ENCODE peak calls at places on chromosomes 11 and 22, in six cellular contexts. One of them, this sample, is unnamed.

GRCh38 chr11:18036456-18036855 is 9.6 kb downstream of the TPH1 start:
- DNase-seq in heart right ventricle: no peak
- DNase-seq in Caco-2: no peak
- DNase-seq in coronary artery: no peak
- DNase-seq in IMR-90: no peak
- DNase-seq in vagina: no peak
- DNase-seq in this sample: no peak

GRCh38 chr22:49807780-49808708 is 19.6 kb downstream of the BRD1 start:
- DNase-seq in vagina: no peak
- DNase-seq in Caco-2: no peak
- DNase-seq in heart right ventricle: no peak
- DNase-seq in IMR-90: no peak
- DNase-seq in coronary artery: no peak
- DNase-seq in this sample: no peak

GRCh38 chr11:96342131-96342970 is 644 bp downstream of the MAML2 start:
- DNase-seq in coronary artery: no peak
- DNase-seq in vagina: no peak
- DNase-seq in IMR-90: no peak
- DNase-seq in heart right ventricle: no peak
- DNase-seq in Caco-2: no peak
- DNase-seq in this sample: no peak

GRCh38 chr11:73647459-73648100 is 1.2 kb downstream of the PLEKHB1 start:
- DNase-seq in heart right ventricle: peak
- DNase-seq in coronary artery: peak
- DNase-seq in IMR-90: peak
- DNase-seq in vagina: no peak
- DNase-seq in Caco-2: peak
- DNase-seq in this sample: no peak

GRCh38 chr11:11476971-11477645 is 124.1 kb upstream of the CSNK2A3 start:
- DNase-seq in vagina: no peak
- DNase-seq in coronary artery: no peak
- DNase-seq in IMR-90: no peak
- DNase-seq in heart right ventricle: no peak
- DNase-seq in Caco-2: no peak
- DNase-seq in this sample: no peak

GRCh38 chr11:17277024-17277584 is 565 bp downstream of the NUCB2 start:
- DNase-seq in IMR-90: peak
- DNase-seq in coronary artery: peak
- DNase-seq in vagina: no peak
- DNase-seq in heart right ventricle: no peak
- DNase-seq in Caco-2: no peak
- DNase-seq in this sample: no peak

GRCh38 chr11:132125855-132126841 is 755.7 kb downstream of the NTM start:
- DNase-seq in coronary artery: no peak
- DNase-seq in IMR-90: peak
- DNase-seq in vagina: no peak
- DNase-seq in Caco-2: no peak
- DNase-seq in heart right ventricle: no peak
- DNase-seq in this sample: peak

GRCh38 chr11:109326781-109327180 is 95.2 kb upstream of the C11orf87 start:
- DNase-seq in coronary artery: no peak
- DNase-seq in Caco-2: no peak
- DNase-seq in vagina: no peak
- DNase-seq in IMR-90: no peak
- DNase-seq in heart right ventricle: no peak
- DNase-seq in this sample: no peak

GRCh38 chr11:122743949-122744876 is 88.7 kb downstream of the UBASH3B start:
- DNase-seq in heart right ventricle: no peak
- DNase-seq in coronary artery: no peak
- DNase-seq in vagina: no peak
- DNase-seq in IMR-90: no peak
- DNase-seq in Caco-2: no peak
- DNase-seq in this sample: no peak

GRCh38 chr11:65802841-65803240 is 16.0 kb downstream of the OVOL1 start:
- DNase-seq in Caco-2: no peak
- DNase-seq in vagina: no peak
- DNase-seq in coronary artery: no peak
- DNase-seq in IMR-90: no peak
- DNase-seq in heart right ventricle: no peak
- DNase-seq in this sample: no peak

GRCh38 chr11:33701831-33702230 is 1.2 kb upstream of the C11orf91 start:
- DNase-seq in IMR-90: peak
- DNase-seq in heart right ventricle: peak
- DNase-seq in Caco-2: no peak
- DNase-seq in vagina: no peak
- DNase-seq in coronary artery: no peak
- DNase-seq in this sample: no peak

GRCh38 chr11:120336641-120337132 is 474 bp downstream of the ARHGEF12 start:
- DNase-seq in heart right ventricle: peak
- DNase-seq in coronary artery: peak
- DNase-seq in Caco-2: no peak
- DNase-seq in vagina: no peak
- DNase-seq in IMR-90: peak
- DNase-seq in this sample: peak

GRCh38 chr22:40855104-40855959 is 1.1 kb downstream of the ST13 start:
- DNase-seq in IMR-90: no peak
- DNase-seq in vagina: no peak
- DNase-seq in Caco-2: no peak
- DNase-seq in heart right ventricle: no peak
- DNase-seq in coronary artery: no peak
- DNase-seq in this sample: no peak

GRCh38 chr11:107962181-107962580 is 33.9 kb downstream of the RAB39A start:
- DNase-seq in vagina: no peak
- DNase-seq in IMR-90: no peak
- DNase-seq in Caco-2: no peak
- DNase-seq in coronary artery: no peak
- DNase-seq in heart right ventricle: no peak
- DNase-seq in this sample: no peak

GRCh38 chr11:25734592-25735211 is 597.2 kb upstream of the ANO3 start:
- DNase-seq in heart right ventricle: no peak
- DNase-seq in IMR-90: peak
- DNase-seq in coronary artery: no peak
- DNase-seq in vagina: no peak
- DNase-seq in Caco-2: peak
- DNase-seq in this sample: no peak

GRCh38 chr11:17747131-17747955 is 12.8 kb downstream of the KCNC1 start:
- DNase-seq in IMR-90: no peak
- DNase-seq in coronary artery: no peak
- DNase-seq in heart right ventricle: no peak
- DNase-seq in vagina: no peak
- DNase-seq in Caco-2: no peak
- DNase-seq in this sample: no peak

GRCh38 chr11:65013130-65013691 is 749 bp upstream of the ARL2 start:
- DNase-seq in coronary artery: peak
- DNase-seq in heart right ventricle: peak
- DNase-seq in IMR-90: peak
- DNase-seq in vagina: no peak
- DNase-seq in Caco-2: peak
- DNase-seq in this sample: no peak

GRCh38 chr11:92767416-92767815 is 202.0 kb upstream of the MTNR1B start:
- DNase-seq in IMR-90: no peak
- DNase-seq in vagina: no peak
- DNase-seq in heart right ventricle: no peak
- DNase-seq in coronary artery: no peak
- DNase-seq in Caco-2: no peak
- DNase-seq in this sample: no peak

GRCh38 chr11:1072116-1072820 is 2.4 kb upstream of the MUC2 start:
- DNase-seq in Caco-2: no peak
- DNase-seq in coronary artery: no peak
- DNase-seq in vagina: no peak
- DNase-seq in IMR-90: peak
- DNase-seq in heart right ventricle: peak
- DNase-seq in this sample: peak

GRCh38 chr22:45838257-45838891 is 138.6 kb downstream of the WNT7B start:
- DNase-seq in heart right ventricle: no peak
- DNase-seq in vagina: no peak
- DNase-seq in Caco-2: no peak
- DNase-seq in IMR-90: no peak
- DNase-seq in coronary artery: no peak
- DNase-seq in this sample: no peak

GRCh38 chr22:45844949-45845613 is 131.9 kb downstream of the WNT7B start:
- DNase-seq in heart right ventricle: no peak
- DNase-seq in vagina: no peak
- DNase-seq in Caco-2: no peak
- DNase-seq in coronary artery: no peak
- DNase-seq in IMR-90: no peak
- DNase-seq in this sample: peak

GRCh38 chr22:45843030-45843429 is 133.9 kb downstream of the WNT7B start:
- DNase-seq in coronary artery: no peak
- DNase-seq in IMR-90: no peak
- DNase-seq in vagina: no peak
- DNase-seq in Caco-2: no peak
- DNase-seq in heart right ventricle: no peak
- DNase-seq in this sample: peak

GRCh38 chr22:45844009-45844408 is 133.0 kb downstream of the WNT7B start:
- DNase-seq in IMR-90: no peak
- DNase-seq in heart right ventricle: no peak
- DNase-seq in vagina: no peak
- DNase-seq in coronary artery: no peak
- DNase-seq in Caco-2: no peak
- DNase-seq in this sample: no peak

GRCh38 chr22:45842141-45842831 is 134.7 kb downstream of the WNT7B start:
- DNase-seq in Caco-2: no peak
- DNase-seq in vagina: no peak
- DNase-seq in heart right ventricle: no peak
- DNase-seq in coronary artery: no peak
- DNase-seq in IMR-90: peak
- DNase-seq in this sample: peak
- H3K4me3 ChIP-seq in Caco-2: no peak
- H3K4me3 ChIP-seq in vagina: no peak
- H3K4me3 ChIP-seq in heart right ventricle: no peak
- H3K4me3 ChIP-seq in coronary artery: no peak
- H3K4me3 ChIP-seq in IMR-90: no peak
- H3K4me3 ChIP-seq in this sample: no peak

GRCh38 chr11:46337626-46338345 is 9.5 kb upstream of the DGKZ start:
- DNase-seq in IMR-90: no peak
- DNase-seq in vagina: no peak
- DNase-seq in Caco-2: no peak
- DNase-seq in heart right ventricle: no peak
- DNase-seq in coronary artery: no peak
- DNase-seq in this sample: no peak

GRCh38 chr11:46336781-46337180 is 10.5 kb upstream of the DGKZ start:
- DNase-seq in Caco-2: no peak
- DNase-seq in coronary artery: no peak
- DNase-seq in heart right ventricle: no peak
- DNase-seq in IMR-90: no peak
- DNase-seq in vagina: no peak
- DNase-seq in this sample: no peak

GRCh38 chr11:46339816-46340215 is 7.4 kb upstream of the DGKZ start:
- DNase-seq in Caco-2: no peak
- DNase-seq in coronary artery: no peak
- DNase-seq in IMR-90: no peak
- DNase-seq in heart right ventricle: no peak
- DNase-seq in vagina: no peak
- DNase-seq in this sample: no peak

GRCh38 chr11:46338988-46339666 is 8.1 kb upstream of the DGKZ start:
- DNase-seq in vagina: no peak
- DNase-seq in Caco-2: no peak
- DNase-seq in IMR-90: no peak
- DNase-seq in heart right ventricle: no peak
- DNase-seq in coronary artery: no peak
- DNase-seq in this sample: no peak

DNA sequence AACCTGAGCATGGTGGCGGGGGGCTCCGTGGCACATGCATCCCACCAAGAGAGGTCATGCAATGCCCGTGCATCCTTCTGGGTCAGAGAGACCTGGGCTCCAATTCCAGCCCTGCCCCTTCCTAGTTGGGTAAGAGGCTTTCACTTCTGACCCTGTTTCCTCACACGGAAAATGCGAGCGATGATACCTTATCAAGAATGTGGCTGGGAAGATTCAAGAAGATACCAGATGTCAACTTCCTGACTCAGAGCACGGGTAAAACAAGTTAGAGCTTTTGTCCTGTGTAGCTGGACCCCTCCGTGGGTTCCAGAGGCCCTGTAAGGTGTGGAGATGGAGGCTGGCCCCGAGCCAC is 8.7 kb upstream of the DGKZ start:
- DNase-seq in Caco-2: no peak
- DNase-seq in heart right ventricle: no peak
- DNase-seq in IMR-90: peak
- DNase-seq in vagina: no peak
- DNase-seq in coronary artery: no peak
- DNase-seq in this sample: no peak
- H3K4me3 ChIP-seq in Caco-2: no peak
- H3K4me3 ChIP-seq in heart right ventricle: no peak
- H3K4me3 ChIP-seq in IMR-90: no peak
- H3K4me3 ChIP-seq in vagina: peak
- H3K4me3 ChIP-seq in coronary artery: peak
- H3K4me3 ChIP-seq in this sample: no peak

GRCh38 chr11:67120881-67121710 is 2.0 kb downstream of the KDM2A start:
- DNase-seq in Caco-2: peak
- DNase-seq in vagina: no peak
- DNase-seq in IMR-90: peak
- DNase-seq in coronary artery: no peak
- DNase-seq in heart right ventricle: peak
- DNase-seq in this sample: no peak
- H3K4me3 ChIP-seq in Caco-2: peak
- H3K4me3 ChIP-seq in vagina: peak
- H3K4me3 ChIP-seq in IMR-90: peak
- H3K4me3 ChIP-seq in coronary artery: peak
- H3K4me3 ChIP-seq in heart right ventricle: peak
- H3K4me3 ChIP-seq in this sample: peak

GRCh38 chr11:47188262-47188661 is 2.0 kb upstream of the PACSIN3 start:
- DNase-seq in heart right ventricle: no peak
- DNase-seq in coronary artery: no peak
- DNase-seq in IMR-90: no peak
- DNase-seq in Caco-2: no peak
- DNase-seq in vagina: no peak
- DNase-seq in this sample: no peak

GRCh38 chr11:47189100-47189834 is 3.0 kb upstream of the PACSIN3 start:
- DNase-seq in vagina: no peak
- DNase-seq in coronary artery: no peak
- DNase-seq in IMR-90: peak
- DNase-seq in heart right ventricle: no peak
- DNase-seq in Caco-2: peak
- DNase-seq in this sample: peak

GRCh38 chr11:47186937-47187681 is 875 bp upstream of the PACSIN3 start:
- DNase-seq in heart right ventricle: peak
- DNase-seq in IMR-90: peak
- DNase-seq in coronary artery: peak
- DNase-seq in vagina: no peak
- DNase-seq in Caco-2: peak
- DNase-seq in this sample: no peak

GRCh38 chr11:47186076-47186936 is at the start of gene PACSIN3:
- DNase-seq in Caco-2: peak
- DNase-seq in IMR-90: peak
- DNase-seq in coronary artery: no peak
- DNase-seq in heart right ventricle: peak
- DNase-seq in vagina: no peak
- DNase-seq in this sample: peak

DNA sequence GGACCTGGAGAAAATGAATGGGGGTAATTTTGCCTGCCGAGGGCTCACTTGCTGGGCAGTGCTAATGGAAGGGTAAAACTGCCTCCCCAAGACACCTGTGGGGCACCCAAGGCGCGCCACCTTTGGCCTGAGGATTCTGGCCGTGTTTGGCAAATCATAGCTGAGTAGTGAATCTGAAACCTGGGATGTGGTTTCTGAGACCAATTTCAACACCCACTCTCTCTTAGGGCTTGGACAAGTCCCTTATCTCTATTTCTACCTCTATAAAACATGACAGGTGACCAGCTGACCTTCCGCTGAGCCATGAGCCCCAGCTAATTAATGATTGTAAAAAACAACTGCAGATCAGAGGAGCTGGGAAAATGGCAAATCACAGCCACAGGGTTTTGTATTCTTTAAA is 1.5 kb upstream of the PACSIN3 start:
- DNase-seq in IMR-90: no peak
- DNase-seq in coronary artery: no peak
- DNase-seq in vagina: no peak
- DNase-seq in heart right ventricle: no peak
- DNase-seq in Caco-2: peak
- DNase-seq in this sample: no peak
- H3K4me3 ChIP-seq in IMR-90: peak
- H3K4me3 ChIP-seq in coronary artery: peak
- H3K4me3 ChIP-seq in vagina: peak
- H3K4me3 ChIP-seq in heart right ventricle: peak
- H3K4me3 ChIP-seq in Caco-2: peak
- H3K4me3 ChIP-seq in this sample: peak